ENCODE peak calls at places on chromosome 19, in six cellular contexts. U is pancreas; X is left lung; C is tibial nerve; E is lower lobe of right lung; Y is CD4-positive, CD25-positive, alpha-beta regulatory T cell. H is an unnamed sample.

GRCh38 chr19:7690779-7691258 is 10.2 kb downstream of the TRAPPC5 start:
- DNase-seq in U (no peak), X (no peak), C (no peak), E (no peak), Y (no peak), H (no peak)

GRCh38 chr19:19211499-19212432 is at the start of gene NCAN:
- DNase-seq in U (no peak), X (no peak), C (no peak), E (no peak), Y (no peak), H (no peak)

GRCh38 chr19:48560095-48560530 is 8.1 kb downstream of the SULT2B1 start:
- DNase-seq in U (no peak), X (no peak), C (no peak), E (no peak), Y (no peak), H (no peak)

GRCh38 chr19:40721140-40721486 is 4.2 kb downstream of the ITPKC start:
- DNase-seq in U (no peak), X (no peak), C (no peak), E (no peak), Y (no peak), H (no peak)

GRCh38 chr19:14476663-14477401 is 1.7 kb upstream of the PTGER1 start:
- DNase-seq in U (no peak), X (no peak), C (peak; percentile 63), E (no peak), Y (no peak), H (no peak)

GRCh38 chr19:14542721-14543328 is 13.4 kb downstream of the TECR start:
- DNase-seq in U (no peak), X (no peak), C (no peak), E (no peak), Y (no peak), H (no peak)

GRCh38 chr19:39223703-39224279 is 19.7 kb upstream of the SYCN start:
- DNase-seq in U (no peak), X (no peak), C (no peak), E (no peak), Y (no peak), H (peak; percentile 10)

GRCh38 chr19:34261335-34262109 is 7.2 kb downstream of the GARRE1 start:
- DNase-seq in U (no peak), X (no peak), C (no peak), E (no peak), Y (no peak), H (no peak)

DNA sequence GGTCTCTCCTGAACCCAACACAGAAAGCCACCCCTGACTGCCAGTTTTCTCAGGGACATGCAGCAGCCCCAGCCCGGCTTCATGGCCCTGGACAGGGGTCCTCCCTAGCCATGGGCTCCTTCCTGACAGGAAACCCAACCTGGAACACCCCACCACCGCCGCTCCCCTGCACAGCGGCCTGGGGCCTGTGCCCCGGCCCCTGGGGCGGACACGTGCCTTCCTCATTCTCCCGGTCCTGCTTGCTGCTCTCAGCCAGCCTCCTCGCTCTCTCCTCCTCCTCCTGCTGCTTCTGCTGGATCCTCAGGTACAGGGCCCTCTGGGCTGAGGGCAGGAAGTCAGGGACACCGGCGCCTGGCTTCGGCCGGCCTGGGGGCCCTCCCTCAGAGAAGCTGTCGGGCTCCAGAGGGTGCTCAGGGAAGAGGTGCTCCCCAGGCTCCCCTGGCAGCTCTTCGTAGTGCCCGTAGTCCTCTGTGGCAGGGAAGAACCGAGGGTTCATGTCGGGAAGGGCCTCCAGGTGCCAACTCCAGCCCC is 20.5 kb upstream of the TMEM160 start:
- DNase-seq in U (no peak), X (no peak), C (no peak), E (no peak), Y (no peak), H (no peak)
- H3K36me3 ChIP-seq in U (peaks cover 9% of the 10 kb centered on the region), X (no peaks in the 10 kb centered on the region), C (peaks cover 26% of the 10 kb centered on the region), E (peaks cover 93% of the 10 kb centered on the region), Y (peaks cover 73% of the 10 kb centered on the region), H (no peaks in the 10 kb centered on the region)

GRCh38 chr19:16091546-16092475 is 15.5 kb downstream of the TPM4 start:
- DNase-seq in U (no peak), X (no peak), C (no peak), E (no peak), Y (no peak), H (no peak)
- H3K36me3 ChIP-seq in U (no peaks in the 10 kb centered on the region), X (peaks cover 9% of the 10 kb centered on the region), C (peaks cover 66% of the 10 kb centered on the region), E (peaks cover 100% of the 10 kb centered on the region), Y (peaks cover 84% of the 10 kb centered on the region), H (peaks cover 36% of the 10 kb centered on the region)

DNA sequence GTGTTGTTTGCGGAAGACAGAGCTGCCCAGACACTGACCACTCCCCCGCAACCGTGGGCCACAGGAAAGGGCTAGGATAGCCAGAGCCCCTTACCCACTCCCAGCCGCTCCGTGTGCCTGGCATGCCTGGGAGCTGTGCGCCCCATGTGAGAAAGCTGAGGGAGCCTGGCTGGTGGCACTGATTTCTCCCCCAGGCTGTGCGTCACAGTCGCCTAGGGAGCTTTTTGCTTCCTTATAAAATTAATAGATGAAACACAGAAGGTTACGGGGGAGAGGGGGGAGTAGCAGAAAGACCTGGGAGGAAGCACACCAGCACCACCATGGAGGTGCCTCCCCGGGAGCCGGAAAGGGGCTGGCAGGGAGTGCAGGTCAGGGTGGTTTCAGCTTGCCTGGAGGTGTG is 24.7 kb downstream of the DPF1 start:
- DNase-seq in U (no peak), X (no peak), C (no peak), E (no peak), Y (no peak), H (no peak)
- H3K36me3 ChIP-seq in U (no peaks in the 10 kb centered on the region), X (no peaks in the 10 kb centered on the region), C (peaks cover 5% of the 10 kb centered on the region), E (peaks cover 55% of the 10 kb centered on the region), Y (no peaks in the 10 kb centered on the region), H (no peaks in the 10 kb centered on the region)

DNA sequence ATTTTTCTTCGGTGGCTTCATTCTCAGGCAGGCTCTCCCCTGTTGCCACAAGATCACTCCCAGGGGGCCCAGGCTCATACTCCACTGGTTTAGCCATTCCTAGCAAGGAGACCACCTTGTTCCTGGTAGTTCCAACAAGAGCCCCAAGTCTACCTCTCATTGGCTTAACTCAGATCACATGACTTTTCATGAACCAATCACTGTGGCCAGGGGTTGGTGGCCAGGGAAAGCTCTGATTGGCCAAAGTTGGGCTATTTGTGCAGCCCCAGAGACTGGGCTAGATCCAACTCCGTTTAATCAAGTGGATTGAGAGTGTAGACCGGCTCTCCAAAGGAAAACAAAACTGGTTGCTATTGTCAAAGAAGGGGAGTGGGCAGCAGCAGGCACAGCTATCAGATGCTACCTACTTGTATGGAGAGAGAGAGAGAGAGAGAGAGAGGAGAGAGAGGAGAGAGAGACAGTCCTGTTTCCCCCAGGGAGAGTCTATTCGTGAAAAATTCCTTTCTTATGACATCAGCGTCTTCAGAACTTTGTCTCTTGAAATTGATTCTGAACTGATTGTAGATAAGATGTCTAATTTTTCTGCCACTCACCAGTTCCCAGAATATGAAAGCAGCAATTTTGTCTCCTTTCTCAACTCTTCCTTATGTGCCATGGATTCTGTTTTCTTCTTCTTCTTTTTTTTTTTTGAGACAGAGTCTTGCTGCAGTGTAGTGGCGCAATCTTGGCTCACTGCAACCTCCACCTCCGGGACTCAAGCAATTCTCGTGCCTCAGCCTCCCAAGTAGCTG is 5.9 kb downstream of the CEACAM19 start:
- DNase-seq in U (no peak), X (no peak), C (no peak), E (no peak), Y (no peak), H (no peak)
- H3K36me3 ChIP-seq in U (no peaks in the 10 kb centered on the region), X (no peaks in the 10 kb centered on the region), C (no peaks in the 10 kb centered on the region), E (no peaks in the 10 kb centered on the region), Y (no peaks in the 10 kb centered on the region), H (no peaks in the 10 kb centered on the region)

GRCh38 chr19:4152241-4152998 is 1.0 kb upstream of the CREB3L3 start:
- DNase-seq in U (no peak), X (no peak), C (no peak), E (no peak), Y (no peak), H (no peak)
- H3K36me3 ChIP-seq in U (no peaks in the 10 kb centered on the region), X (no peaks in the 10 kb centered on the region), C (no peaks in the 10 kb centered on the region), E (no peaks in the 10 kb centered on the region), Y (no peaks in the 10 kb centered on the region), H (no peaks in the 10 kb centered on the region)

DNA sequence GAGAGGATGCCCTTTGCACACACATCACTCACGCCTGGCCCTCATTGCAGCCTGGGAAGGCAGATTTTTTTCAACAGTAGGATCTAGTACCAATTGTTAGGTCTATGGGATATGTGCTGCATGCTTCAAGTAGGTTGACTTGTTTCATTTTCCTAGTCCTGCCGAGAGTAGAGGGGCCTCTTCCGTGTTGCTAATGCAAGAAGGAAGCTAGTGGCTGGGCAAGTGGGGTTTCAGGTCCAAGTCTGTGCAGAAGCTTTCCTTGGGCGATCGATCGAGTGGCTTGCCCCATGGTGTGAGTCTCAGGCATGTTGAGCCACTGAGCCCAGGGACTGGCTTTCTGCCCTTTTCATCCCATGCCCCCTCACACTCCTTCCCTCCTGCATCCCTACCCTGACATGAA is 13.7 kb downstream of the ILF3 start:
- DNase-seq in U (no peak), X (no peak), C (no peak), E (no peak), Y (no peak), H (peak; percentile 61)
- H3K36me3 ChIP-seq in U (no peaks in the 10 kb centered on the region), X (no peaks in the 10 kb centered on the region), C (peaks cover 7% of the 10 kb centered on the region), E (peaks cover 39% of the 10 kb centered on the region), Y (peaks cover 32% of the 10 kb centered on the region), H (peaks cover 8% of the 10 kb centered on the region)

H was measured in MM.1S.